ENCODE peak calls at places on chromosomes 1 and 21, in ten cellular contexts. A, R, D, C, X, M, H, E, B and J are unnamed samples. For H3K4me1, the result is how much of the 10 kb centered on the place peaks cover.

GRCh38 chr1:236307437-236307836 is 25.7 kb upstream of the ERO1B start:
- DNase-seq in A (no peak), R (no peak), D (no peak), C (no peak), X (no peak), M (no peak), H (no peak), E (no peak), B (no peak), J (no peak)

GRCh38 chr1:69157046-69157756 is 410.5 kb upstream of the LRRC7 start:
- DNase-seq in A (no peak), R (no peak), D (no peak), C (no peak), X (no peak), M (no peak), H (no peak), E (no peak), B (no peak), J (no peak)

GRCh38 chr1:51966559-51966958 is 23.9 kb downstream of the RAB3B start:
- DNase-seq in A (no peak), R (no peak), D (no peak), C (no peak), X (no peak), M (no peak), H (peak), E (no peak), B (no peak), J (no peak)

GRCh38 chr21:36847189-36847588 is 119.3 kb downstream of the HLCS start:
- DNase-seq in A (no peak), R (no peak), D (no peak), C (no peak), X (peak), M (no peak), H (no peak), E (peak), B (no peak), J (no peak)

GRCh38 chr1:99603699-99604595 is 42.0 kb upstream of the PALMD start:
- DNase-seq in A (no peak), R (no peak), D (no peak), C (no peak), X (peak), M (no peak), H (no peak), E (peak), B (no peak), J (no peak)

GRCh38 chr1:236908669-236909068 is 95.6 kb downstream of the MT1HL1 start:
- DNase-seq in A (no peak), R (no peak), D (no peak), C (no peak), X (no peak), M (no peak), H (no peak), E (no peak), B (no peak), J (no peak)

GRCh38 chr1:185816460-185816859 is 82.3 kb downstream of the HMCN1 start:
- DNase-seq in A (no peak), R (no peak), D (no peak), C (no peak), X (peak), M (no peak), H (no peak), E (peak), B (no peak), J (no peak)

GRCh38 chr1:236523704-236524141 is at the start of gene LGALS8:
- DNase-seq in A (peak), R (peak), D (peak), C (peak), X (peak), M (peak), H (peak), E (peak), B (peak), J (peak)

GRCh38 chr1:178632619-178633018 is 92.4 kb upstream of the RALGPS2 start:
- DNase-seq in A (no peak), R (no peak), D (no peak), C (no peak), X (peak), M (no peak), H (no peak), E (peak), B (no peak), J (no peak)

GRCh38 chr1:151510957-151511635 is at the start of gene CGN:
- DNase-seq in A (peak), R (peak), D (peak), C (peak), X (peak), M (peak), H (peak), E (peak), B (peak), J (peak)

GRCh38 chr1:27399251-27399885 is 6.9 kb downstream of the GPR3 start:
- DNase-seq in A (no peak), R (no peak), D (no peak), C (no peak), X (no peak), M (no peak), H (no peak), E (no peak), B (no peak), J (no peak)

GRCh38 chr1:224406216-224406615 is 28.4 kb downstream of the WDR26 start:
- DNase-seq in A (no peak), R (no peak), D (no peak), C (no peak), X (no peak), M (no peak), H (no peak), E (no peak), B (no peak), J (no peak)

GRCh38 chr1:151175910-151176309 is at the start of gene TMOD4:
- DNase-seq in A (no peak), R (no peak), D (no peak), C (no peak), X (peak), M (no peak), H (no peak), E (peak), B (no peak), J (peak)

GRCh38 chr1:166127003-166127402 is 39.8 kb downstream of the FAM78B start:
- DNase-seq in A (no peak), R (no peak), D (no peak), C (no peak), X (no peak), M (no peak), H (no peak), E (no peak), B (no peak), J (no peak)

GRCh38 chr1:22039594-22040347 is 12.7 kb upstream of the CDC42 start:
- DNase-seq in A (peak), R (no peak), D (peak), C (peak), X (peak), M (peak), H (peak), E (peak), B (peak), J (peak)

GRCh38 chr21:39208624-39209333 is 25.5 kb upstream of the PSMG1 start:
- DNase-seq in A (no peak), R (no peak), D (no peak), C (no peak), X (peak), M (no peak), H (no peak), E (peak), B (no peak), J (no peak)

GRCh38 chr1:181893937-181894336 is 167.6 kb downstream of the ZNF648 start:
- DNase-seq in A (no peak), R (no peak), D (no peak), C (no peak), X (no peak), M (no peak), H (no peak), E (no peak), B (no peak), J (no peak)

GRCh38 chr1:15833069-15833679 is 14.3 kb upstream of the SPEN start:
- DNase-seq in A (peak), R (no peak), D (peak), C (peak), X (peak), M (peak), H (no peak), E (no peak), B (peak), J (peak)

GRCh38 chr1:154193821-154194220 is 1.9 kb upstream of the TPM3 start:
- DNase-seq in A (no peak), R (no peak), D (no peak), C (peak), X (no peak), M (no peak), H (no peak), E (no peak), B (peak), J (peak)

GRCh38 chr1:170067253-170067819 is 7.2 kb downstream of the KIFAP3 start:
- DNase-seq in A (no peak), R (no peak), D (no peak), C (no peak), X (no peak), M (no peak), H (peak), E (peak), B (no peak), J (no peak)

GRCh38 chr1:55214214-55214902 is 806 bp downstream of the USP24 start:
- DNase-seq in A (peak), R (no peak), D (peak), C (peak), X (no peak), M (no peak), H (peak), E (no peak), B (peak), J (peak)

GRCh38 chr21:14114251-14114650 is 96.5 kb downstream of the LIPI start:
- DNase-seq in A (no peak), R (no peak), D (no peak), C (peak), X (no peak), M (no peak), H (no peak), E (no peak), B (no peak), J (no peak)

GRCh38 chr1:56081151-56081550 is 498.2 kb downstream of the PLPP3 start:
- DNase-seq in A (peak), R (no peak), D (no peak), C (no peak), X (peak), M (no peak), H (no peak), E (peak), B (peak), J (peak)

GRCh38 chr1:16064536-16065196 is 8.8 kb downstream of the FAM131C start:
- DNase-seq in A (no peak), R (no peak), D (no peak), C (no peak), X (no peak), M (no peak), H (no peak), E (no peak), B (no peak), J (no peak)

DNA sequence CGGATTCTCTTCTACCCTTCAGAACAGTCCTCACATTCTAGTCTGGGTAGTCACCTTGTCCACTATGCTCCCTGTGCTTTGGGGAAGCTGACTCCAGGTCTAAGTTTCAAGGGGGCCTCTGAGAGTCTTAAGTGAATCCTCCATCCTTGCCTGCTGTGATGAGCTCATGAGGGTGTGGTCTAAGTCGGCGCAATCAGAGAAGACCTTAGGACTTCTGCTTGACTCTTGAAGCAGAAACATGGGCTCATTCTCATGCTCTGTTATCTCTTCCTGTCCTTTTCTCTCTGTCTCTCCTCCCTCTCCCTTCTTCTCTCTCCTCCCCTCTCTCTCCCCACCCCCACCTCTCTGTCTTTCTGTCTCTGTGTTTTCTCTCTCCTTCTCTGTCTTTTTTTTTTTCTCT is 245.8 kb downstream of the SIPA1L2 start:
- DNase-seq in A (no peak), R (no peak), D (no peak), C (no peak), X (no peak), M (no peak), H (no peak), E (no peak), B (no peak), J (no peak)
- H3K4me1 ChIP-seq in A (under half), R (under half), D (under half), C (under half), X (under half), M (under half), H (under half), E (under half), B (under half), J (under half)

GRCh38 chr1:155242805-155243358 is 12.4 kb downstream of the ENTREP3 start:
- DNase-seq in A (no peak), R (no peak), D (no peak), C (no peak), X (no peak), M (no peak), H (no peak), E (no peak), B (no peak), J (no peak)

GRCh38 chr1:155245163-155245524 is 10.1 kb downstream of the ENTREP3 start:
- DNase-seq in A (no peak), R (no peak), D (no peak), C (peak), X (no peak), M (no peak), H (no peak), E (no peak), B (no peak), J (no peak)

GRCh38 chr1:155244368-155245162 is 10.7 kb downstream of the ENTREP3 start:
- DNase-seq in A (peak), R (peak), D (peak), C (peak), X (peak), M (peak), H (peak), E (peak), B (peak), J (peak)

GRCh38 chr1:155241851-155242264 is 13.4 kb downstream of the ENTREP3 start:
- DNase-seq in A (no peak), R (no peak), D (no peak), C (no peak), X (no peak), M (no peak), H (no peak), E (no peak), B (no peak), J (no peak)

DNA sequence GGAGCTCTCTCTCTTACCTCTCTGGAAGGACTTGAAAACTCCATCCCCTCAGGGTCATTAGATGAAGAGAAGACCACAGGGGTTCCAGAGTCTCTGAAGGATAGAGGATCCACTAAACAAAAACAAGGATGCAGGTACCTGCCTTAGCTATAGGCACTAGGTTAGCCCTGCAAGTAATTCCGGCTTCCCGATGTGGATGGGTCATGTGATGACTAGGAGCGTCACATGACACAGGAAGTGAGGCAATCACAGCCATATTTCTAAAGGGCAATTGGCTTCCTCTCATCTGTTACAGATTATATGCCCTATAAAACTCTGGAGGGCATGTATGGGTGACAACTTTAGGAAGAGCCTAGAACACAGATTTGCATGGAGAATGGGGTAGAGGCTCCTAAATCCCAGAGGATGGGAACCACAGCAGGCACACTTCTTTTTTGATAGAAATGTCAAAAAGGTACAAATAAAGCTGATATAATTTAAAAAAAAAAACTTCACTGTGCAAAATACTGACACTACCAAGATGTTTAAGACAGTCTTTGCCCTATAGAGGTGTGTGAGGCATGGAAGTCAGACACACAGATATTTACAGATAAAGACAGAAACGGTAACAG is 14.1 kb downstream of the ENTREP3 start:
- DNase-seq in A (peak), R (no peak), D (peak), C (peak), X (peak), M (peak), H (peak), E (peak), B (peak), J (no peak)
- H3K27ac ChIP-seq in A (no peak), R (peak), D (peak), C (peak), X (peak), M (peak), H (no peak), E (no peak), B (peak), J (no peak)

GRCh38 chr21:42051788-42052187 is 19.3 kb upstream of the UMODL1 start:
- DNase-seq in A (no peak), R (no peak), D (no peak), C (no peak), X (no peak), M (no peak), H (no peak), E (no peak), B (no peak), J (no peak)
- H3K4me1 ChIP-seq in A (under half), R (under half), D (under half), C (under half), X (under half), M (under half), H (under half), E (under half), B (under half), J (under half)

GRCh38 chr1:94769551-94769950 is 50.6 kb upstream of the SLC44A3 start:
- DNase-seq in A (no peak), R (no peak), D (no peak), C (peak), X (no peak), M (no peak), H (no peak), E (no peak), B (no peak), J (no peak)

GRCh38 chr1:94772230-94772641 is 47.9 kb upstream of the SLC44A3 start:
- DNase-seq in A (no peak), R (no peak), D (no peak), C (peak), X (peak), M (no peak), H (no peak), E (peak), B (no peak), J (no peak)

GRCh38 chr1:94773296-94773809 is 46.8 kb upstream of the SLC44A3 start:
- DNase-seq in A (no peak), R (no peak), D (no peak), C (no peak), X (no peak), M (no peak), H (no peak), E (no peak), B (no peak), J (no peak)

GRCh38 chr1:94773931-94774422 is 46.2 kb upstream of the SLC44A3 start:
- DNase-seq in A (no peak), R (no peak), D (no peak), C (peak), X (peak), M (no peak), H (no peak), E (peak), B (no peak), J (no peak)

GRCh38 chr1:94772840-94773239 is 47.3 kb upstream of the SLC44A3 start:
- DNase-seq in A (no peak), R (no peak), D (no peak), C (no peak), X (no peak), M (no peak), H (no peak), E (no peak), B (no peak), J (no peak)
- H3K27ac ChIP-seq in A (no peak), R (no peak), D (no peak), C (peak), X (peak), M (no peak), H (no peak), E (no peak), B (peak), J (no peak)

GRCh38 chr1:164589961-164590507 is 31.1 kb downstream of the PBX1 start:
- DNase-seq in A (no peak), R (no peak), D (no peak), C (no peak), X (no peak), M (no peak), H (no peak), E (no peak), B (no peak), J (no peak)

GRCh38 chr1:164587617-164588367 is 28.8 kb downstream of the PBX1 start:
- DNase-seq in A (no peak), R (no peak), D (no peak), C (no peak), X (no peak), M (no peak), H (no peak), E (no peak), B (no peak), J (no peak)

GRCh38 chr1:164590592-164590991 is 31.6 kb downstream of the PBX1 start:
- DNase-seq in A (no peak), R (no peak), D (no peak), C (no peak), X (no peak), M (no peak), H (no peak), E (no peak), B (no peak), J (no peak)

GRCh38 chr1:164589408-164589807 is 30.4 kb downstream of the PBX1 start:
- DNase-seq in A (no peak), R (no peak), D (no peak), C (no peak), X (no peak), M (no peak), H (no peak), E (no peak), B (no peak), J (no peak)

GRCh38 chr1:164588388-164589341 is 29.7 kb downstream of the PBX1 start:
- DNase-seq in A (peak), R (no peak), D (no peak), C (no peak), X (peak), M (no peak), H (peak), E (peak), B (peak), J (peak)
- H3K4me1 ChIP-seq in A (under half), R (half or more), D (under half), C (under half), X (under half), M (under half), H (half or more), E (under half), B (under half), J (under half)

GRCh38 chr1:1403543-1404112 is 3.5 kb downstream of the MRPL20 start:
- DNase-seq in A (no peak), R (no peak), D (no peak), C (no peak), X (no peak), M (no peak), H (no peak), E (no peak), B (no peak), J (no peak)

GRCh38 chr1:1400576-1401456 is 1.7 kb upstream of the CCNL2 start:
- DNase-seq in A (no peak), R (no peak), D (no peak), C (no peak), X (no peak), M (no peak), H (no peak), E (peak), B (no peak), J (no peak)

GRCh38 chr1:1399870-1400575 is 888 bp upstream of the CCNL2 start:
- DNase-seq in A (no peak), R (no peak), D (no peak), C (no peak), X (peak), M (no peak), H (no peak), E (peak), B (peak), J (no peak)

GRCh38 chr1:1402081-1402900 is 3.2 kb upstream of the CCNL2 start:
- DNase-seq in A (no peak), R (no peak), D (no peak), C (peak), X (peak), M (peak), H (peak), E (peak), B (no peak), J (peak)

DNA sequence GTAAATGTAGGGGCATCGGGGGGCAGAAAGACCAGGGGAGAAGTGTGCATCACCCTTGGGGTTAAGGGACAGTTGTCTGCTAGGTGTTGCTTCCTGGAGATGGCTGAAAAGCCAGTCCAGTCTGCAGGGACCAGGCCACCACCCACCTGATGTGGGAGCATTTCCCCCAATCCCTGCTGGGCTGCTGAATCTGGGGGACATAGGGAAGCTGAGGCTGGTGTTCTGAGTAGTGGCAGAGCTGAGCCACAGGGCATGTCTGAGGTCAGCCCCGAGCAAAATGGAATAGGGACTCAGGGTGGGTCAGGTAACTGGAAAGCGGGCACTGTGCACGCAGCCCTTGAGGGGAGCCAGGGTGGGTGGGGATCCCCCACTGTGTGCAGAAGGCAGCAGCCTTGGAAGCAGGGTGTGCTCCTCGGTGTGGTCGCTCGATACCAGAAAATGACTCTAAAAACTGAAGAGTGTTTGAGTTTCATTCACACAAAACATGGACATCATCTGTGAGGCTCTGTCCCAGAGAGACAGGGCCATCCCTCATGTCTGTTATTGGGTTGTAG is 2.4 kb upstream of the CCNL2 start:
- DNase-seq in A (no peak), R (no peak), D (no peak), C (no peak), X (no peak), M (no peak), H (no peak), E (no peak), B (no peak), J (no peak)
- H3K27ac ChIP-seq in A (no peak), R (no peak), D (no peak), C (no peak), X (no peak), M (peak), H (peak), E (no peak), B (no peak), J (peak)